ENCODE peak calls at places on chromosome 19, in four cellular contexts. G is A549, Q is HepG2, C is K562. O is an unnamed sample.

GRCh38 chr19:336067-336614 is 8.5 kb downstream of the MIER2 start:
- DNase-seq in G (no peak), Q (no peak), C (peak; percentile 19), O (no peak)

GRCh38 chr19:51607077-51607476 is 23.1 kb downstream of the SIGLEC5 start:
- DNase-seq in G (no peak), Q (no peak), C (no peak), O (no peak)

GRCh38 chr19:3366761-3367571 is 583 bp downstream of the NFIC start:
- DNase-seq in G (no peak), Q (no peak), C (peak; percentile 76), O (no peak)

GRCh38 chr19:54473983-54474382 is 887 bp upstream of the CDC42EP5 start:
- DNase-seq in G (no peak), Q (no peak), C (no peak), O (no peak)

GRCh38 chr19:19034204-19034624 is 811 bp downstream of the ARMC6 start:
- DNase-seq in G (peak; percentile 86), Q (peak; percentile 81), C (peak; percentile 84), O (peak; percentile 66)

GRCh38 chr19:55348317-55349034 is 6.0 kb downstream of the COX6B2 start:
- DNase-seq in G (no peak), Q (no peak), C (no peak), O (peak; percentile 50)

GRCh38 chr19:14479985-14480694 is 5.0 kb upstream of the PTGER1 start:
- DNase-seq in G (peak; percentile 60), Q (no peak), C (peak; percentile 83), O (peak; percentile 94)

GRCh38 chr19:2148482-2149135 is 2.8 kb downstream of the AP3D1 start:
- DNase-seq in G (no peak), Q (no peak), C (no peak), O (no peak)

GRCh38 chr19:58466089-58466759 is 656 bp upstream of the ZNF324 start:
- DNase-seq in G (peak; percentile 58), Q (no peak), C (no peak), O (no peak)

GRCh38 chr19:48558018-48558684 is 6.2 kb downstream of the SULT2B1 start:
- DNase-seq in G (peak; percentile 96), Q (peak; percentile 93), C (peak; percentile 49), O (peak; percentile 41)

GRCh38 chr19:36488816-36489138 is 584 bp downstream of the ZNF566 start:
- DNase-seq in G (peak; percentile 64), Q (peak; percentile 39), C (peak; percentile 50), O (no peak)

GRCh38 chr19:14091086-14091884 is 734 bp upstream of the SAMD1 start:
- DNase-seq in G (peak; percentile 62), Q (peak; percentile 44), C (peak; percentile 88), O (peak; percentile 35)

GRCh38 chr19:10104665-10105221 is 1.4 kb upstream of the PPAN start:
- DNase-seq in G (no peak), Q (no peak), C (peak; percentile 12), O (no peak)

GRCh38 chr19:55253842-55254624 is 4.8 kb downstream of the PPP6R1 start:
- DNase-seq in G (no peak), Q (no peak), C (no peak), O (no peak)

GRCh38 chr19:53328967-53329366 is 4.6 kb upstream of the ZNF845 start:
- DNase-seq in G (no peak), Q (no peak), C (peak; percentile 47), O (peak; percentile 68)

GRCh38 chr19:44753932-44754742 is 5.6 kb downstream of the BCL3 start:
- DNase-seq in G (peak; percentile 82), Q (no peak), C (peak; percentile 94), O (peak; percentile 79)

GRCh38 chr19:33350538-33351309 is 22.8 kb upstream of the CEBPG start:
- DNase-seq in G (no peak), Q (no peak), C (no peak), O (no peak)

GRCh38 chr19:51289635-51290034 is 21.8 kb upstream of the IGLON5 start:
- DNase-seq in G (no peak), Q (no peak), C (no peak), O (no peak)

GRCh38 chr19:33394723-33395560 is 21.4 kb downstream of the CEBPG start:
- DNase-seq in G (no peak), Q (no peak), C (no peak), O (no peak)

GRCh38 chr19:19606021-19606420 is 12.5 kb downstream of the PBX4 start:
- DNase-seq in G (no peak), Q (no peak), C (no peak), O (no peak)

GRCh38 chr19:41795031-41795461 is 1.3 kb upstream of the CEACAM3 start:
- DNase-seq in G (peak; percentile 49), Q (peak; percentile 29), C (peak; percentile 34), O (peak; percentile 76)

GRCh38 chr19:53977429-53977990 is 13.9 kb upstream of the CACNG6 start:
- DNase-seq in G (peak; percentile 90), Q (peak; percentile 71), C (peak; percentile 81), O (peak; percentile 82)

GRCh38 chr19:16436780-16437179 is 35.0 kb downstream of the EPS15L1 start:
- DNase-seq in G (no peak), Q (no peak), C (no peak), O (no peak)

GRCh38 chr19:16435999-16436650 is 35.6 kb downstream of the EPS15L1 start:
- DNase-seq in G (no peak), Q (no peak), C (peak; percentile 33), O (no peak)

GRCh38 chr19:16433986-16434385 is 37.8 kb downstream of the EPS15L1 start:
- DNase-seq in G (no peak), Q (no peak), C (no peak), O (no peak)

GRCh38 chr19:16429759-16430091 is 42.0 kb downstream of the EPS15L1 start:
- DNase-seq in G (no peak), Q (no peak), C (no peak), O (no peak)

GRCh38 chr19:16435238-16435911 is 36.4 kb downstream of the EPS15L1 start:
- DNase-seq in G (no peak), Q (no peak), C (no peak), O (no peak)
- TF ChIP-seq NR3C1 in G (no peak), Q (no peak), C (no peak), O (no peak)

DNA sequence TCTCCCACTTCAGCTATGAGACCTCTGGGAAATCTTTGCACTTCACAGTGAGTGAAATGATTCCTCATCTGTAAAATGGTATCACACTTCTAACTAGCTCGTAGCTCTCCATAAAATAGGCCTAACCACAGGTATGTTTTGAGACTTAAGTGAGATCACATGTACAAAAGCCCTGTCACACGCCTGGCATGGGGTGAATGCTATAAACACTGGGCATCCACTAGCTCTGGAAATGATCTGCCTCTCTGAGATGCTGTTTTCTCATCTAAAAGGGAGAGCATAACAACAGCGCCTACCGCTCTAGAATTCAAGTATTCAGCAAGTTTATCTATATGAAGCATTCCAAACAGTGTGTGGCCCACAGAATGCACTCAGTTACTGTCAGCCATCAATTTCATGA is 2.2 kb downstream of the AKT2 start:
- DNase-seq in G (no peak), Q (no peak), C (no peak), O (no peak)
- TF ChIP-seq MAX in G (no peak), Q (no peak), C (no peak), O (no peak)

GRCh38 chr19:47253467-47253881 is 2.9 kb upstream of the CCDC9 start:
- DNase-seq in G (no peak), Q (peak; percentile 60), C (no peak), O (no peak)
- TF ChIP-seq NR3C1 in G (no peak), Q (no peak), C (no peak), O (no peak)

DNA sequence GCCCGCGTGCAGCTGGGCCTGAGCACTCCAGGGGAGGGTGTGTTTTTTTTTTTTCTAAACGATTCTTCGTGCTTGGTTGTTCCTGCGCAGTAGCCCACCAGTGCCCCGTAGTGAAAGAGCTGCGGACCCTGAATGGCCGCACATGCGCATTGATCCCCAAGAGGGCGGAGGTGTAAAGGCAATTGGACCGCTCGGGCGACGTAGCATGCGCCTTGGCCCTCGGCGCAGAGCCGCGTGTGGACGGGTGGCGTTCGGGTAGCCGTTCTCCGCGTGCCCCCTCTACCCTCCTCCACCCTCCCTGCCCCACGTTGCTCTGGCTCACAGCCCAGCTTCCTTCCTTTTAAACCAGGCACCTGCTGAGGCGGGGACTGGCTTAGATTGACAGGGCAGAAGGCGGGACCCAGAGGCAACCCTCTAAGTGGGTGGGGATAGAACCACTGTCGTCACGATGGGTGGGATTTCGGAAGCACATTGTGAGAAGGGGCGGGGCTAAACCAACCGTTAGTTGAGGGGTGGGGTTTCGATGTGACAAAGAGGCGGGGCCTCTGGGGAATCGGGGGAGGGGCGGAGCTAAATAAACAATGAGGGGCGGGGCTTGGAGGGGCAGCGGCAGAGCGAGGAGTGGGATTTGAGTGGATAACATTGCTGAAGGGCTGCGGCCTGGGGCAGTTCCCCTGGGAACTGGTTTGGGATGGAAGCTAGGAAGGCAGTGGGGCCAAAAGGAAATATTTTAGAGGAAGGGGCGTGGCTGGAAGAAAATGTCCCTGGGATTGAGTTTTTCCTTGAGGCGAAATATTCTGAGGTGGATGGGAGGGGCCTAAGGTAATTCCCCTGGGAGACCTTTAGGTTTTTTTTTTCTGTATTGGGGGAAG is 543 bp upstream of the NUP62 start:
- DNase-seq in G (peak; percentile 98), Q (peak; percentile 88), C (peak; percentile 90), O (peak; percentile 97)
- TF ChIP-seq MAX in G (peak; percentile 98), Q (peak; percentile 91), C (peak; percentile 97), O (peak; percentile 93)

O was measured in WTC11.